ENCODE peak calls at places on chromosome 18, in ten cellular contexts. K is SHP77; F is left cardiac atrium; H is cardiac septum; Z is psoas muscle; S is CD8-positive, alpha-beta T cell; P is neural crest cell; D is HT-29; B is fibroblast of mammary gland; L is dorsolateral prefrontal cortex. Q is an unnamed sample.

GRCh38 chr18:57475903-57476302 is 40.7 kb downstream of the ONECUT2 start:
- DNase-seq in S (no peak), K (no peak), Z (no peak), P (no peak), H (no peak), B (no peak), F (no peak), L (no peak), D (no peak), Q (no peak)

GRCh38 chr18:5515007-5515744 is 28.6 kb downstream of the EPB41L3 start:
- DNase-seq in F (no peak), B (no peak), K (no peak), D (no peak), L (no peak), P (no peak), H (no peak), S (no peak), Z (no peak), Q (no peak)

GRCh38 chr18:62500966-62501591 is 21.7 kb upstream of the ZCCHC2 start:
- DNase-seq in S (no peak), P (no peak), H (no peak), B (no peak), L (no peak), Z (no peak), D (no peak), F (no peak), K (no peak), Q (no peak)

GRCh38 chr18:75497576-75497975 is 70.1 kb upstream of the SMIM21 start:
- DNase-seq in Z (no peak), L (no peak), D (no peak), K (no peak), S (no peak), B (no peak), P (no peak), H (no peak), F (no peak), Q (no peak)

GRCh38 chr18:74173434-74173750 is 25.1 kb downstream of the TIMM21 start:
- DNase-seq in D (no peak), P (no peak), H (no peak), Z (no peak), F (no peak), B (no peak), L (no peak), K (no peak), S (no peak), Q (no peak)

GRCh38 chr18:75068682-75069435 is 140.1 kb downstream of the PTGR3 start:
- DNase-seq in B (no peak), Z (no peak), K (no peak), L (no peak), S (no peak), D (no peak), H (peak; percentile 66), P (no peak), F (no peak), Q (no peak)

GRCh38 chr18:49464718-49465598 is 4.5 kb upstream of the DYM start:
- DNase-seq in L (no peak), S (no peak), K (no peak), B (peak; percentile 32), Z (no peak), P (no peak), H (no peak), F (no peak), D (no peak), Q (no peak)

GRCh38 chr18:49016648-49017539 is 66.1 kb upstream of the SMAD7 start:
- DNase-seq in H (peak; percentile 74), K (no peak), S (no peak), L (peak; percentile 18), F (peak; percentile 48), Z (no peak), B (peak; percentile 68), D (peak; percentile 65), P (no peak), Q (peak; percentile 88)

GRCh38 chr18:63837556-63837955 is 49.9 kb upstream of the SERPINB2 start:
- DNase-seq in F (no peak), L (no peak), Z (no peak), B (no peak), K (no peak), P (no peak), H (no peak), S (no peak), D (no peak), Q (no peak)

GRCh38 chr18:907880-908512 is 3.3 kb downstream of the ADCYAP1 start:
- DNase-seq in D (no peak), K (no peak), B (no peak), L (no peak), P (no peak), Z (no peak), F (no peak), H (no peak), S (no peak), Q (peak; percentile 30)

GRCh38 chr18:26614374-26614773 is 66.0 kb upstream of the KCTD1 start:
- DNase-seq in F (no peak), B (no peak), Z (no peak), S (no peak), K (no peak), D (no peak), P (no peak), L (no peak), H (no peak), Q (peak; percentile 24)

GRCh38 chr18:12048827-12049175 is 44.8 kb upstream of the ANKRD62 start:
- DNase-seq in Z (no peak), S (no peak), K (no peak), B (peak; percentile 78), D (no peak), H (no peak), L (no peak), P (no peak), F (no peak), Q (peak; percentile 43)

GRCh38 chr18:62784338-62784965 is 69.1 kb downstream of the PHLPP1 start:
- DNase-seq in K (no peak), D (no peak), Z (no peak), P (no peak), L (no peak), F (no peak), S (no peak), B (peak; percentile 72), H (no peak), Q (no peak)

GRCh38 chr18:63477972-63478371 is 1.2 kb downstream of the SERPINB5 start:
- DNase-seq in H (no peak), S (no peak), D (peak; percentile 44), F (no peak), L (no peak), K (no peak), P (no peak), B (no peak), Z (no peak), Q (no peak)

GRCh38 chr18:59056706-59057492 is 82.8 kb upstream of the SEC11C start:
- DNase-seq in K (peak; percentile 50), B (peak; percentile 64), D (no peak), H (peak; percentile 82), P (peak; percentile 88), S (peak; percentile 33), L (peak; percentile 71), F (peak; percentile 77), Z (peak; percentile 73), Q (peak; percentile 46)

GRCh38 chr18:74516271-74517235 is 17.7 kb upstream of the CNDP1 start:
- DNase-seq in L (no peak), B (no peak), K (no peak), S (no peak), F (no peak), H (peak; percentile 74), Z (no peak), P (no peak), D (no peak), Q (no peak)

GRCh38 chr18:10213526-10213925 is 240.9 kb upstream of the APCDD1 start:
- DNase-seq in F (no peak), K (peak; percentile 7), B (peak; percentile 33), Z (no peak), H (no peak), D (peak; percentile 48), P (no peak), S (no peak), L (no peak), Q (no peak)

GRCh38 chr18:49335677-49336076 is 124.8 kb downstream of the DYM start:
- DNase-seq in K (no peak), L (no peak), F (no peak), S (no peak), B (no peak), D (no peak), Z (no peak), H (no peak), P (no peak), Q (no peak)

GRCh38 chr18:3224223-3224622 is 4.5 kb upstream of the MYOM1 start:
- DNase-seq in S (no peak), B (no peak), F (no peak), K (no peak), H (no peak), D (no peak), Z (no peak), P (no peak), L (no peak), Q (no peak)

GRCh38 chr18:31102020-31102684 is at the start of gene DSC2:
- DNase-seq in B (no peak), S (no peak), D (peak; percentile 40), Z (peak; percentile 17), H (peak; percentile 77), F (peak; percentile 33), L (peak; percentile 36), K (no peak), P (peak; percentile 41), Q (no peak)

GRCh38 chr18:59902180-59902992 is 2.6 kb downstream of the PMAIP1 start:
- DNase-seq in D (no peak), F (no peak), S (peak; percentile 32), B (peak; percentile 89), K (no peak), L (no peak), Z (no peak), H (no peak), P (no peak), Q (no peak)

GRCh38 chr18:12628706-12629702 is 28.9 kb downstream of the SPIRE1 start:
- DNase-seq in B (peak; percentile 91), P (no peak), H (no peak), K (no peak), D (no peak), F (no peak), L (no peak), Z (no peak), S (no peak), Q (peak; percentile 56)

GRCh38 chr18:50475538-50476193 is 84.2 kb upstream of the MAPK4 start:
- DNase-seq in F (no peak), Z (no peak), S (no peak), B (no peak), P (no peak), L (no peak), K (no peak), D (no peak), H (no peak), Q (no peak)

Q was measured in GM03348.